ENCODE peak calls at places on chromosome 1, in six cellular contexts. J is neural crest cell; Y is mucosa of gallbladder; R is activated naive CD4-positive, alpha-beta T cell; N is NCI-H1436; H is WERI-Rb-1. M is an unnamed sample.
A peak's percentile ranks its signal among the peaks of the same experiment; 100 is the strongest.

GRCh38 chr1:93552751-93553455 is 105.0 kb downstream of the FNBP1L start:
- DNase-seq in J (no peak), Y (no peak), R (no peak), N (no peak), H (peak; percentile 50), M (peak; percentile 98)

GRCh38 chr1:41627491-41628280 is 143.2 kb upstream of the EDN2 start:
- DNase-seq in J (no peak), Y (no peak), R (no peak), N (no peak), H (no peak), M (no peak)

GRCh38 chr1:54545916-54546635 is 2.0 kb upstream of the ACOT11 start:
- DNase-seq in J (no peak), Y (no peak), R (no peak), N (no peak), H (no peak), M (no peak)

GRCh38 chr1:192998536-192998935 is 60.6 kb downstream of the UCHL5 start:
- DNase-seq in J (no peak), Y (no peak), R (no peak), N (no peak), H (peak; percentile 35), M (peak; percentile 23)

GRCh38 chr1:156930483-156930882 is 10.1 kb downstream of the LRRC71 start:
- DNase-seq in J (no peak), Y (no peak), R (no peak), N (no peak), H (no peak), M (no peak)

GRCh38 chr1:45380125-45380524 is 39.9 kb upstream of the MUTYH start:
- DNase-seq in J (no peak), Y (no peak), R (no peak), N (no peak), H (no peak), M (no peak)

GRCh38 chr1:56576880-56577858 is 2.2 kb downstream of the PLPP3 start:
- DNase-seq in J (no peak), Y (no peak), R (no peak), N (no peak), H (peak; percentile 11), M (peak; percentile 85)

GRCh38 chr1:78286686-78287085 is 204.1 kb upstream of the PTGFR start:
- DNase-seq in J (no peak), Y (no peak), R (no peak), N (no peak), H (no peak), M (no peak)

GRCh38 chr1:200631375-200631774 is 10.8 kb upstream of the KIF14 start:
- DNase-seq in J (no peak), Y (no peak), R (no peak), N (no peak), H (no peak), M (no peak)

GRCh38 chr1:30447701-30448100 is 275.7 kb downstream of the MATN1 start:
- DNase-seq in J (no peak), Y (no peak), R (no peak), N (no peak), H (no peak), M (no peak)

GRCh38 chr1:153682730-153683129 is 4.2 kb downstream of the NPR1 start:
- DNase-seq in J (no peak), Y (no peak), R (no peak), N (no peak), H (no peak), M (no peak)

GRCh38 chr1:85244271-85245053 is 15.0 kb downstream of the C1orf52 start:
- DNase-seq in J (no peak), Y (no peak), R (no peak), N (no peak), H (no peak), M (no peak)

GRCh38 chr1:236394905-236395779 is 1.1 kb downstream of the EDARADD start:
- DNase-seq in J (peak; percentile 35), Y (peak; percentile 17), R (no peak), N (peak; percentile 50), H (peak; percentile 69), M (peak; percentile 41)

GRCh38 chr1:220680085-220680687 is 10.0 kb upstream of the C1orf115 start:
- DNase-seq in J (no peak), Y (no peak), R (no peak), N (peak; percentile 67), H (peak; percentile 59), M (peak; percentile 82)

GRCh38 chr1:24929091-24929875 is 793 bp downstream of the RUNX3 start:
- DNase-seq in J (no peak), Y (no peak), R (peak; percentile 34), N (no peak), H (peak; percentile 32), M (peak; percentile 48)

GRCh38 chr1:60911980-60912692 is 170.2 kb upstream of the NFIA start:
- DNase-seq in J (no peak), Y (no peak), R (no peak), N (peak; percentile 73), H (no peak), M (peak; percentile 81)

GRCh38 chr1:8364528-8365442 is 46.9 kb downstream of the SLC45A1 start:
- DNase-seq in J (no peak), Y (no peak), R (no peak), N (no peak), H (peak; percentile 7), M (no peak)

GRCh38 chr1:245261786-245262185 is 107.0 kb downstream of the KIF26B start:
- DNase-seq in J (no peak), Y (no peak), R (no peak), N (no peak), H (no peak), M (no peak)

GRCh38 chr1:37477946-37478345 is 3.6 kb downstream of the ZC3H12A start:
- DNase-seq in J (no peak), Y (no peak), R (no peak), N (no peak), H (no peak), M (no peak)

GRCh38 chr1:160168016-160168415 is 16.6 kb downstream of the ATP1A4 start:
- DNase-seq in J (no peak), Y (no peak), R (no peak), N (no peak), H (no peak), M (no peak)

M was measured in NCI-H82.